ENCODE peak calls at places on chromosome 13, in four cellular contexts. V is osteoblast, E is brain microvascular endothelial cell, U is AG10803. C is an unnamed sample.

GRCh38 chr13:109682534-109683244 is 103.7 kb downstream of the IRS2 start:
- DNase-seq in V (no peak), E (no peak), U (no peak), C (no peak)

GRCh38 chr13:97333983-97334382 is 100.0 kb upstream of the RAP2A start:
- DNase-seq in V (no peak), E (no peak), U (no peak), C (peak; percentile 26)

GRCh38 chr13:77325371-77325941 is 1.4 kb downstream of the MYCBP2 start:
- DNase-seq in V (no peak), E (no peak), U (no peak), C (peak; percentile 7)

GRCh38 chr13:62171697-62172096 is 756.0 kb upstream of the PCDH20 start:
- DNase-seq in V (no peak), E (no peak), U (no peak), C (no peak)

GRCh38 chr13:35988648-35989081 is 142.5 kb downstream of the DCLK1 start:
- DNase-seq in V (no peak), E (peak; percentile 53), U (peak; percentile 35), C (peak; percentile 92)

GRCh38 chr13:111385182-111385857 is 64.9 kb downstream of the TEX29 start:
- DNase-seq in V (no peak), E (no peak), U (no peak), C (no peak)

GRCh38 chr13:95164830-95165229 is 136.4 kb downstream of the ABCC4 start:
- DNase-seq in V (no peak), E (no peak), U (no peak), C (no peak)

GRCh38 chr13:66660013-66660804 is 569.9 kb downstream of the PCDH9 start:
- DNase-seq in V (peak; percentile 82), E (peak; percentile 62), U (peak; percentile 19), C (peak; percentile 89)

GRCh38 chr13:108968566-108968965 is 339.2 kb downstream of the MYO16 start:
- DNase-seq in V (no peak), E (no peak), U (no peak), C (no peak)

GRCh38 chr13:29548722-29549446 is 46.6 kb downstream of the SLC7A1 start:
- DNase-seq in V (no peak), E (peak; percentile 78), U (peak; percentile 46), C (no peak)

GRCh38 chr13:112828082-112828699 is 138.4 kb downstream of the ATP11A start:
- DNase-seq in V (peak; percentile 30), E (no peak), U (no peak), C (no peak)

GRCh38 chr13:66501187-66501586 is 728.9 kb downstream of the PCDH9 start:
- DNase-seq in V (no peak), E (no peak), U (peak; percentile 4), C (peak; percentile 83)

GRCh38 chr13:41267106-41267505 is 3.7 kb upstream of the MTRF1 start:
- DNase-seq in V (no peak), E (no peak), U (peak; percentile 25), C (no peak)

GRCh38 chr13:44439615-44440014 is 66.0 kb downstream of the SERP2 start:
- DNase-seq in V (no peak), E (no peak), U (no peak), C (no peak)

GRCh38 chr13:91482427-91482826 is 84.0 kb downstream of the GPC5 start:
- DNase-seq in V (no peak), E (peak; percentile 34), U (no peak), C (no peak)

GRCh38 chr13:32150794-32151193 is 119.2 kb downstream of the FRY start:
- DNase-seq in V (peak; percentile 66), E (no peak), U (peak; percentile 88), C (peak; percentile 35)

GRCh38 chr13:100269837-100270236 is 180.9 kb downstream of the PCCA start:
- DNase-seq in V (no peak), E (peak; percentile 66), U (peak; percentile 66), C (peak; percentile 89)

GRCh38 chr13:93226623-93227279 is at the start of gene GPC6:
- DNase-seq in V (peak; percentile 90), E (peak; percentile 91), U (peak; percentile 94), C (peak; percentile 87)

GRCh38 chr13:48772908-48773307 is 119.2 kb downstream of the CYSLTR2 start:
- DNase-seq in V (no peak), E (no peak), U (no peak), C (no peak)

GRCh38 chr13:110118106-110118505 is 188.9 kb downstream of the COL4A1 start:
- DNase-seq in V (no peak), E (no peak), U (no peak), C (no peak)

GRCh38 chr13:77429320-77430142 is 102.6 kb upstream of the MYCBP2 start:
- DNase-seq in V (peak; percentile 47), E (peak; percentile 28), U (peak; percentile 16), C (peak; percentile 1)

GRCh38 chr13:40536443-40537113 is 129.9 kb downstream of the FOXO1 start:
- DNase-seq in V (peak; percentile 36), E (no peak), U (no peak), C (no peak)

GRCh38 chr13:48782429-48782840 is 128.7 kb downstream of the CYSLTR2 start:
- DNase-seq in V (no peak), E (no peak), U (no peak), C (peak; percentile 56)

GRCh38 chr13:49635599-49636433 is 7.5 kb downstream of the ARL11 start:
- DNase-seq in V (no peak), E (peak; percentile 14), U (peak; percentile 52), C (peak; percentile 78)

GRCh38 chr13:97116754-97117153 is 105.4 kb upstream of the MBNL2 start:
- DNase-seq in V (peak; percentile 82), E (peak; percentile 50), U (peak; percentile 33), C (peak; percentile 60)

GRCh38 chr13:41588899-41589298 is 131.5 kb downstream of the RGCC start:
- DNase-seq in V (peak; percentile 80), E (peak; percentile 75), U (peak; percentile 95), C (peak; percentile 97)

GRCh38 chr13:112740502-112741131 is 50.8 kb downstream of the ATP11A start:
- DNase-seq in V (peak; percentile 95), E (peak; percentile 71), U (peak; percentile 88), C (peak; percentile 80)

GRCh38 chr13:101390461-101390860 is 25.8 kb downstream of the NALCN start:
- DNase-seq in V (no peak), E (no peak), U (peak; percentile 55), C (no peak)

GRCh38 chr13:99916366-99917103 is 55.0 kb downstream of the ZIC5 start:
- DNase-seq in V (peak; percentile 94), E (peak; percentile 70), U (peak; percentile 75), C (peak; percentile 80)

GRCh38 chr13:59452189-59452588 is 711.5 kb downstream of the DIAPH3 start:
- DNase-seq in V (no peak), E (no peak), U (no peak), C (no peak)

GRCh38 chr13:101978546-101979315 is 423.1 kb downstream of the FGF14 start:
- DNase-seq in V (no peak), E (no peak), U (no peak), C (no peak)

GRCh38 chr13:25111557-25111956 is 15.6 kb downstream of the PABPC3 start:
- DNase-seq in V (no peak), E (peak; percentile 31), U (no peak), C (peak; percentile 6)

GRCh38 chr13:25117312-25117711 is 21.4 kb downstream of the PABPC3 start:
- DNase-seq in V (no peak), E (no peak), U (no peak), C (no peak)

GRCh38 chr13:25116044-25116443 is 20.1 kb downstream of the PABPC3 start:
- DNase-seq in V (no peak), E (no peak), U (no peak), C (no peak)

GRCh38 chr13:25112856-25113255 is 16.9 kb downstream of the PABPC3 start:
- DNase-seq in V (no peak), E (no peak), U (no peak), C (no peak)

GRCh38 chr13:25114220-25114619 is 18.3 kb downstream of the PABPC3 start:
- DNase-seq in V (peak; percentile 91), E (peak; percentile 81), U (peak; percentile 68), C (peak; percentile 78)
- H3K4me3 ChIP-seq in V (no peak overlapping the region), E (no peak overlapping the region), U (no peak overlapping the region), C (no peak overlapping the region)

DNA sequence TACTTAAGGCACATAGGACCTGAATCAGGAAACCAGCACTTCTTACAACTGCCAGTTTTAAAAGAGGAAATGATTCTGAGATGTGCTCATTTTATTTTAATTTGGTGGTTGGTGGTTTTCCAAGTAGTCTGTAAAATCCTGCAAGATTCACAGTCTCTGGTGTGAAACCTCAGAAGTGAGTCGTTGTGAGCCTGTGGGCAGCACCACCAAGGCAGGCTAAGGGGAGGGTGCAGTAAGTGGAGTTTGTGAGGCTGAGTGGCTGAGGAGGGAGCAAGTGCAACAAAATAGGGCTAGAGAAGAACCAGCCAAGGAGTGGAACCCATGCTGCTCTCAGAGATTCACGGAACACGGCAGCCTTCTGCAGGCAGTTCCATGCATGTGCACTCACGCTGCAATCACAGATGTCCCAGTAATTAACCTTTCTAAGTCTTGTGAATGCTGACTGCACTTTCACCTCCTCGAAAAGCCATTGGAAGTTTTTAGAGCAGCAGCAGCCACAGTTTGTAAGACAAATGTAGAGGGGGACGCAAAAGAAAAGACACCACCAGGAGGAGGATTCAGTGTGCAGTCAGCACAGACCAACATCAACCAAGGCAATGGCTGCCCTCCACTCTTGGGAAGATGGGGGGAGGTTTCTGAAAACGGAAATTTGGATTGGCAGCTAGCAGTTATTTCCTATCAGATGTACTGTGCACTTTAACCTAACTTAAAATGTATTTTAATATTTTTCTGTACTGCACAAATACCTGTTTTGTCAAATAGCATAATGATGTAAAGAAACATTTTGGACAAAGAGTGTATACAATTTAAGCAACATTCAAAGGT is 44.9 kb downstream of the ESD start:
- DNase-seq in V (no peak), E (no peak), U (peak; percentile 60), C (no peak)
- TF ChIP-seq CTCF in V (no peak), E (no peak), U (no peak), C (no peak)

GRCh38 chr13:73317140-73317539 is 258.3 kb downstream of the KLF5 start:
- DNase-seq in V (no peak), E (no peak), U (no peak), C (no peak)
- H3K4me3 ChIP-seq in V (no peak overlapping the region), E (no peak overlapping the region), U (no peak overlapping the region), C (no peak overlapping the region)

DNA sequence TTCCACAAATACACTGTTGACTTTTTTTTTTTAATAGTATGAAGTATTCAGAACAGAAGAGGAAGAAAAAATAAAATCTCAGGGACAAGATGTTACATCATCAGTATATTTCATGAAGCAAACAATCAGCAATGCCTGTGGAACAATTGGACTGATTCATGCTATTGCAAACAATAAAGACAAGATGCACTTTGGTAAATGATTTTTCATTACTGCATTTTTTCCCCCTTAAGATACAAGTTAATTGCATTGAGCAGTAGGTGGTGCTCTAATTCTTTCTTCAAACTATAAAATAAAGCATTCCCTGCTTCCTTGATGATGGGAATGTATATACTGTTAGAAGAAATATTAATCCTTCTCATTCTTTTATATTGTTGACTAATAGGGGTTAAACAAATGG is 17.1 kb downstream of the UCHL3 start:
- DNase-seq in V (no peak), E (no peak), U (peak; percentile 75), C (peak; percentile 82)
- TF ChIP-seq CTCF in V (peak; percentile 64), E (peak; percentile 27), U (peak; percentile 62), C (peak; percentile 37)